ENCODE peak calls at places on chromosomes 11 and 22, in five cellular contexts. R is HCT116, J is psoas muscle, Q is IMR-90, C is upper lobe of right lung. S is an unnamed sample. For H3K9me3, the result is how much of the 10 kb centered on the place peaks cover.

GRCh38 chr11:111871693-111872161 is 346 bp upstream of the ALG9 start:
- DNase-seq in C (no peak), J (no peak), R (no peak), Q (no peak), S (no peak)

GRCh38 chr11:12841946-12842630 is 167.0 kb upstream of the RASSF10 start:
- DNase-seq in C (no peak), Q (peak), R (no peak), J (no peak), S (peak)

GRCh38 chr11:119721129-119722120 is 7.6 kb downstream of the NECTIN1 start:
- DNase-seq in J (peak), C (no peak), R (no peak), Q (no peak), S (no peak)

GRCh38 chr11:67352546-67353316 is 615 bp downstream of the POLD4 start:
- DNase-seq in R (no peak), C (peak), Q (no peak), J (no peak), S (peak)

GRCh38 chr11:66800720-66801428 is 42.4 kb upstream of the RCE1 start:
- DNase-seq in C (no peak), Q (no peak), J (no peak), R (no peak), S (no peak)

GRCh38 chr11:92552942-92553341 is 328.3 kb downstream of the FAT3 start:
- DNase-seq in R (no peak), Q (peak), J (no peak), C (no peak), S (no peak)

GRCh38 chr11:111019449-111019848 is 226.1 kb upstream of the POU2AF2 start:
- DNase-seq in Q (no peak), R (no peak), J (no peak), C (no peak), S (no peak)

GRCh38 chr11:14549891-14550290 is 29.7 kb upstream of the PSMA1 start:
- DNase-seq in Q (no peak), C (no peak), R (no peak), J (no peak), S (no peak)

GRCh38 chr11:74672956-74673895 is 58.0 kb downstream of the CHRDL2 start:
- DNase-seq in R (no peak), J (peak), Q (peak), C (no peak), S (peak)

GRCh38 chr11:6757373-6757967 is 14.3 kb downstream of the OR2AG2 start:
- DNase-seq in Q (peak), C (no peak), R (peak), J (no peak), S (peak)

GRCh38 chr11:76626921-76627391 is 43.6 kb downstream of the LRRC32 start:
- DNase-seq in C (no peak), Q (peak), R (no peak), J (no peak), S (no peak)

GRCh38 chr11:17572791-17573460 is 25.9 kb downstream of the OTOG start:
- DNase-seq in C (no peak), R (no peak), J (no peak), Q (no peak), S (no peak)

GRCh38 chr11:122656631-122657101 is 1.1 kb downstream of the UBASH3B start:
- DNase-seq in R (no peak), J (peak), Q (peak), C (peak), S (no peak)

GRCh38 chr11:13635290-13635689 is 33.2 kb upstream of the FAR1 start:
- DNase-seq in R (no peak), C (no peak), J (no peak), Q (no peak), S (no peak)

GRCh38 chr11:128720522-128720985 is 26.7 kb downstream of the FLI1 start:
- DNase-seq in Q (no peak), R (no peak), C (no peak), J (no peak), S (no peak)

GRCh38 chr22:40313007-40313406 is 33.3 kb upstream of the ADSL start:
- DNase-seq in J (no peak), C (no peak), R (no peak), Q (no peak), S (no peak)

GRCh38 chr11:848380-848931 is 5.8 kb downstream of the TSPAN4 start:
- DNase-seq in J (no peak), C (peak), Q (no peak), R (no peak), S (no peak)

GRCh38 chr11:6992026-6992425 is 28.1 kb downstream of the ZNF214 start:
- DNase-seq in J (no peak), R (no peak), Q (peak), C (no peak), S (no peak)

GRCh38 chr22:27669798-27670599 is 131.6 kb downstream of the MN1 start:
- DNase-seq in C (no peak), Q (no peak), R (no peak), J (no peak), S (no peak)

DNA sequence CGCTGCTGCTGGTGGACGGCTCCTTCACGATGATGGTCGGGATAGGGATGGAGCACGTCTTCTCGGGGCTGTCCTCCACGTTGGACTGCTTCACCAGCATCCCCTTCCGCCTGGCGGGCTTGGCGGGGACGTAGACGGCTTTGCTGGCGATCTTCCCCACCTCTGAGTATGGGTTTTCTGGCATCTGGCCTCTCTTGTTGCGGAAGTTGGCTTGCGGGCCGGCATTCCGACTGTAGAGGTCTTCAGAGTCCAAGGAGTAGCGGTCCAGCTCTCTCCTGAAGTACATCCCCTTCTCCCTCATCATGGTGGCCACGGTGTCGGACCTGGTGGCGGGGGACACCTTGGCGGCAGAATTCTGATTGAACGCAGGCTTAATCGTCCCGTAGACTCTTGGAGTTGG is 88.8 kb downstream of the CTTN start:
- DNase-seq in Q (no peak), C (no peak), R (no peak), J (no peak), S (no peak)
- H3K9me3 ChIP-seq in Q (under half), C (under half), R (under half), J (under half), S (under half)

DNA sequence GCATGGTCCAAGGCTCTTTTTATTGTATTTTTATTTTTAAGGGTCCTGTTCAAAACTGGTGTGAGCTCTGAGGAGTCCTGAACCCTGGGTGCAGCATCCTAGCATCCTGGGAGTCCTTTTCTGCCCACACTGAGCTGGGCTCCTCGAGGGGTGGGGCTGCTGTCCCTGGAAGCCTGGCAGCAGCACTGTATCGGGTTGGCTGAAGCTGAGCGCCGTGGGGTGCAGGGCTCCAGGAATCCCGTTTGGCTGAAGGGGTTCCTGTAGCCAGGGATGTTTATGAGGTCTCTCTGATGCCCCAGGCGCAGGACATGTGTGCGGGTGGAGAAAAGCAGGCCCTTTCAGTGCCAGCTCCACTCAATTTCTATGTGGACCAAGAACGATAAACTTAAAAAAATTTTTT is 95.4 kb downstream of the MPPED1 start:
- DNase-seq in Q (no peak), R (no peak), C (no peak), J (no peak), S (no peak)
- H3K9me3 ChIP-seq in Q (under half), R (under half), C (under half), J (under half), S (under half)

GRCh38 chr11:134617360-134617759 is 205.3 kb upstream of the B3GAT1 start:
- DNase-seq in C (no peak), R (no peak), Q (no peak), J (no peak), S (no peak)

GRCh38 chr11:134616048-134616447 is 204.0 kb upstream of the B3GAT1 start:
- DNase-seq in C (no peak), J (no peak), R (no peak), Q (no peak), S (no peak)

GRCh38 chr11:134614141-134614540 is 202.1 kb upstream of the B3GAT1 start:
- DNase-seq in R (no peak), Q (no peak), J (no peak), C (no peak), S (no peak)

GRCh38 chr11:134613646-134614045 is 201.6 kb upstream of the B3GAT1 start:
- DNase-seq in Q (no peak), C (no peak), J (no peak), R (no peak), S (no peak)

GRCh38 chr11:134615041-134615615 is 203.1 kb upstream of the B3GAT1 start:
- DNase-seq in R (no peak), Q (no peak), C (no peak), J (no peak), S (no peak)
- H3K9me3 ChIP-seq in R (under half), Q (half or more), C (under half), J (under half), S (under half)

GRCh38 chr22:47331750-47332149 is 569.3 kb downstream of the TBC1D22A start:
- DNase-seq in R (no peak), J (no peak), C (no peak), Q (no peak), S (no peak)

GRCh38 chr22:47328550-47329243 is 566.2 kb downstream of the TBC1D22A start:
- DNase-seq in C (no peak), J (peak), R (peak), Q (peak), S (no peak)

GRCh38 chr22:47332246-47332980 is 570.0 kb downstream of the TBC1D22A start:
- DNase-seq in R (no peak), J (no peak), Q (no peak), C (no peak), S (no peak)

GRCh38 chr22:47327241-47327640 is 564.8 kb downstream of the TBC1D22A start:
- DNase-seq in C (no peak), Q (no peak), R (no peak), J (no peak), S (no peak)

DNA sequence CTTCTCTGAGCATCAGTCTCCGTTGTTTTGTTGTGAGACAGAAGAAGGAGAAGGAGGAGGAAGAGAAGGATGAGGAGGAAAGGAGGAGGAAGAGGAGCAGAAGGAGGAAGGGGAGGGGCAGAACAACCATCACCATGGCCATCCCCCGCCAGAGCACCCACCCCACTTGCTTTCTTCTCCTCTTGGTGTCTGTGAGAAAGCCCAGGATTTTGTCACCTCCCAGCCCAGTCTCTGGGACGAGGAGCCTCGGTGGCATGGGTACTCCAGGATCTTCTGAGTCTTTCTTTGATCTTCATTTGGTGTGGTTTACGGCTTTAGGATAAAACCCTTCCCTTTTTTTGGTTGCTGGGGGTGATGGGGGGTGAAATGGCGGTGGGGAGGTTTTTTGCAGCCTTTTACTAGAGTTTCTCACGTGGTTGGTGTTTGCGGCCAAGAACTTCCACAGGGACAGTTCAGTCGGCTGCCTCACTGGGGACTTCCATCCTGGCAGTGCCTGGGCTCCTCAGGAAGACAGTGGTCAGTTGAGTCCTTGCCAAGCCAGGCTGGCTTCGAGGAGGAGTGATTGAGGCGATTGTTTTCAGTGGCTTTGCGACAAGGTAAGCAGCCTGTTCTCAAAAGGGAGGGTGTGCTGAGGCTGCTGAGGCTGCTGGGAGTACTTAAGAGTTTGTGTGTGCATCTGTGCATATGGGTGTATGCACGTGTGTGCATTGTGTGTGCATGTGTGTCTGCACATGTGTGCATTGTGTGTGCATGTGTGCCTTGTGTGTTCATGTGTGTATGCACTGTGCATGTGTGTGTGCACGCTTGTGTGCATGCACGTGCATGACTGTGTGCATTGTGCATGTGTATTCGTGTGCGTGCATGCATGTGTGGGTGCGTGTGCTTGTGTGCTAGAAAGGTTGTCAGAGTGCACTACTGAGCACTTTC is 567.5 kb downstream of the TBC1D22A start:
- DNase-seq in R (no peak), Q (no peak), C (no peak), J (no peak), S (no peak)
- H3K9me3 ChIP-seq in R (under half), Q (under half), C (under half), J (under half), S (under half)

GRCh38 chr11:34898474-34898873 is 17.7 kb downstream of the APIP start:
- DNase-seq in R (no peak), C (no peak), J (peak), Q (no peak), S (no peak)
- H3K9me3 ChIP-seq in R (under half), C (under half), J (under half), Q (under half), S (under half)

GRCh38 chr11:131579932-131580387 is 209.5 kb downstream of the NTM start:
- DNase-seq in J (no peak), C (no peak), Q (peak), R (no peak), S (no peak)
- H3K9me3 ChIP-seq in J (under half), C (under half), Q (under half), R (under half), S (under half)

GRCh38 chr22:47406180-47406723 is 643.8 kb downstream of the TBC1D22A start:
- DNase-seq in J (no peak), R (no peak), C (no peak), Q (no peak), S (no peak)

GRCh38 chr22:47408409-47408808 is 646.0 kb downstream of the TBC1D22A start:
- DNase-seq in J (no peak), Q (no peak), C (no peak), R (no peak), S (no peak)

GRCh38 chr22:47409501-47410275 is 647.2 kb downstream of the TBC1D22A start:
- DNase-seq in R (no peak), Q (no peak), C (peak), J (no peak), S (no peak)

GRCh38 chr22:47407626-47408025 is 645.2 kb downstream of the TBC1D22A start:
- DNase-seq in Q (no peak), J (no peak), R (no peak), C (no peak), S (no peak)

GRCh38 chr22:47406896-47407295 is 644.4 kb downstream of the TBC1D22A start:
- DNase-seq in R (no peak), C (no peak), J (no peak), Q (no peak), S (no peak)
- H3K9me3 ChIP-seq in R (under half), C (under half), J (under half), Q (under half), S (under half)

GRCh38 chr11:114156766-114157165 is 97.3 kb downstream of the ZBTB16 start:
- DNase-seq in Q (no peak), C (no peak), J (peak), R (no peak), S (no peak)
- H3K9me3 ChIP-seq in Q (under half), C (under half), J (under half), R (under half), S (under half)

DNA sequence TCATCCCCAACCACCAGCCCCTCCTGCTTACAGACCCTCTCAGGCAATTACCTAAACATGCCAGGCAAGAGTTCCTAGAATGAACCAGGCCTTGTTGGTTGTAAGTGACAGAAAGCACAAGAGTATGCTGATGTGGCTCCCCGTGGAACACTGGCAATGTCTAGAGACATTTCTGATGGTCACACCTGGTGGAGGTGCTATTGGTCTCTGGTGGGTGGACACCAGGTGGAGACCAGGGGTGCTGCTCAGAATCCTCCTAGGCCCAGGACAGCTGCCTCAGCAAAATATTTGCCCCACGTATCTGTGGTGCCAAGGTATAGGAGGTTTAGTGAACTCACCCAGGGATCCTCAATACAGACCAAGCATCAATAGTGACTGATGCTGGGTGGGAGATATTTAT is 832.7 kb downstream of the TBC1D22A start:
- DNase-seq in J (no peak), C (peak), R (no peak), Q (no peak), S (no peak)
- H3K9me3 ChIP-seq in J (under half), C (under half), R (under half), Q (half or more), S (under half)

DNA sequence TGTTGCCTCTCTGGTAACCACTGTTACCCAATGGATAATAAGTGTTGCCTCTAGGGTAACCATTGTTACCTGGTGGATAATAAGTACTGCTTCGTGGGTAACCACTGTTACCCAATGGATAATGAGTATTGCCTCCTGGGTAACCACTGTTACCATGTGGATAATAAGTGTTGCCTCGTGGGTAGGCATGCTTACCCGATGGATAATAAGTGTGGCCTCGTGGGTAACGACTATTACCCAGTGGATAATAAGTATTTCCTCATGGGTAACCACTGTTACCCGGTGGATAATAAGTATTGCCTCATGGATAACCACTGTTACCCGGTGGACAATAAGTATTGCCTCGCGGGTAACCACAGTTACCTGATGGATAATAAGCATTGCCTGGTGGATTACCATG is 13.8 kb upstream of the NXPE4 start:
- DNase-seq in Q (no peak), J (no peak), C (no peak), R (no peak), S (no peak)
- H3K9me3 ChIP-seq in Q (under half), J (under half), C (under half), R (under half), S (under half)

S was measured in uterus.